ENCODE peak calls at places on chromosomes 11 and 22, in eight cellular contexts. One of them, this sample, is unnamed.

GRCh38 chr11:22976146-22976545 is 115.9 kb upstream of the CCDC179 start:
- DNase-seq in pancreas: peak; percentile 74
- DNase-seq in thoracic aorta: no peak
- DNase-seq in DND-41: peak; percentile 6
- DNase-seq in astrocyte of the cerebellum: no peak
- DNase-seq in bronchial epithelial cell: peak; percentile 91
- DNase-seq in WERI-Rb-1: no peak
- DNase-seq in GM12865: no peak
- DNase-seq in this sample: no peak

GRCh38 chr11:86904001-86904400 is 51.2 kb downstream of the FZD4 start:
- DNase-seq in pancreas: no peak
- DNase-seq in thoracic aorta: no peak
- DNase-seq in DND-41: no peak
- DNase-seq in astrocyte of the cerebellum: no peak
- DNase-seq in bronchial epithelial cell: peak; percentile 33
- DNase-seq in WERI-Rb-1: no peak
- DNase-seq in GM12865: no peak
- DNase-seq in this sample: no peak

GRCh38 chr11:134224710-134225662 is 515 bp downstream of the VPS26B start:
- DNase-seq in pancreas: peak; percentile 40
- DNase-seq in thoracic aorta: peak; percentile 22
- DNase-seq in DND-41: peak; percentile 77
- DNase-seq in astrocyte of the cerebellum: no peak
- DNase-seq in bronchial epithelial cell: peak; percentile 11
- DNase-seq in WERI-Rb-1: peak; percentile 58
- DNase-seq in GM12865: peak; percentile 58
- DNase-seq in this sample: no peak

GRCh38 chr11:440065-441042 is 1.5 kb downstream of the ANO9 start:
- DNase-seq in pancreas: no peak
- DNase-seq in thoracic aorta: no peak
- DNase-seq in DND-41: no peak
- DNase-seq in astrocyte of the cerebellum: no peak
- DNase-seq in bronchial epithelial cell: no peak
- DNase-seq in WERI-Rb-1: no peak
- DNase-seq in GM12865: peak; percentile 44
- DNase-seq in this sample: no peak

GRCh38 chr11:121723261-121723741 is 270.5 kb upstream of the SORL1-AS1 start:
- DNase-seq in pancreas: no peak
- DNase-seq in thoracic aorta: peak; percentile 15
- DNase-seq in DND-41: no peak
- DNase-seq in astrocyte of the cerebellum: peak; percentile 22
- DNase-seq in bronchial epithelial cell: no peak
- DNase-seq in WERI-Rb-1: no peak
- DNase-seq in GM12865: no peak
- DNase-seq in this sample: no peak

GRCh38 chr22:19959043-19959586 is 17.5 kb upstream of the TXNRD2 start:
- DNase-seq in pancreas: peak; percentile 86
- DNase-seq in thoracic aorta: peak; percentile 59
- DNase-seq in DND-41: no peak
- DNase-seq in astrocyte of the cerebellum: no peak
- DNase-seq in bronchial epithelial cell: peak; percentile 61
- DNase-seq in WERI-Rb-1: peak; percentile 62
- DNase-seq in GM12865: no peak
- DNase-seq in this sample: no peak

GRCh38 chr11:105274631-105275030 is 135.1 kb upstream of the CARD18 start:
- DNase-seq in pancreas: no peak
- DNase-seq in thoracic aorta: no peak
- DNase-seq in DND-41: no peak
- DNase-seq in astrocyte of the cerebellum: no peak
- DNase-seq in bronchial epithelial cell: no peak
- DNase-seq in WERI-Rb-1: no peak
- DNase-seq in GM12865: no peak
- DNase-seq in this sample: no peak

GRCh38 chr22:47678048-47678447 is 915.6 kb downstream of the TBC1D22A start:
- DNase-seq in pancreas: no peak
- DNase-seq in thoracic aorta: no peak
- DNase-seq in DND-41: no peak
- DNase-seq in astrocyte of the cerebellum: no peak
- DNase-seq in bronchial epithelial cell: no peak
- DNase-seq in WERI-Rb-1: no peak
- DNase-seq in GM12865: no peak
- DNase-seq in this sample: no peak

GRCh38 chr11:108865411-108865810 is 200.5 kb downstream of the DDX10 start:
- DNase-seq in pancreas: no peak
- DNase-seq in thoracic aorta: no peak
- DNase-seq in DND-41: no peak
- DNase-seq in astrocyte of the cerebellum: no peak
- DNase-seq in bronchial epithelial cell: no peak
- DNase-seq in WERI-Rb-1: no peak
- DNase-seq in GM12865: no peak
- DNase-seq in this sample: no peak

GRCh38 chr11:120577624-120578363 is 66.2 kb downstream of the GRIK4 start:
- DNase-seq in pancreas: no peak
- DNase-seq in thoracic aorta: no peak
- DNase-seq in DND-41: no peak
- DNase-seq in astrocyte of the cerebellum: no peak
- DNase-seq in bronchial epithelial cell: no peak
- DNase-seq in WERI-Rb-1: no peak
- DNase-seq in GM12865: no peak
- DNase-seq in this sample: no peak

GRCh38 chr11:111327908-111328624 is 29.7 kb downstream of the POU2AF3 start:
- DNase-seq in pancreas: peak; percentile 93
- DNase-seq in thoracic aorta: no peak
- DNase-seq in DND-41: no peak
- DNase-seq in astrocyte of the cerebellum: no peak
- DNase-seq in bronchial epithelial cell: peak; percentile 39
- DNase-seq in WERI-Rb-1: no peak
- DNase-seq in GM12865: no peak
- DNase-seq in this sample: no peak

GRCh38 chr11:65388731-65389130 is 2.3 kb downstream of the FRMD8 start:
- DNase-seq in pancreas: no peak
- DNase-seq in thoracic aorta: no peak
- DNase-seq in DND-41: no peak
- DNase-seq in astrocyte of the cerebellum: no peak
- DNase-seq in bronchial epithelial cell: no peak
- DNase-seq in WERI-Rb-1: no peak
- DNase-seq in GM12865: peak; percentile 34
- DNase-seq in this sample: no peak

GRCh38 chr22:16824718-16825687 is at the start of gene XKR3:
- DNase-seq in pancreas: no peak
- DNase-seq in thoracic aorta: no peak
- DNase-seq in DND-41: peak; percentile 45
- DNase-seq in astrocyte of the cerebellum: no peak
- DNase-seq in bronchial epithelial cell: no peak
- DNase-seq in WERI-Rb-1: no peak
- DNase-seq in GM12865: peak; percentile 21
- DNase-seq in this sample: no peak

GRCh38 chr11:76885390-76886097 is 24.8 kb downstream of the ACER3 start:
- DNase-seq in pancreas: no peak
- DNase-seq in thoracic aorta: no peak
- DNase-seq in DND-41: no peak
- DNase-seq in astrocyte of the cerebellum: peak; percentile 13
- DNase-seq in bronchial epithelial cell: peak; percentile 91
- DNase-seq in WERI-Rb-1: no peak
- DNase-seq in GM12865: peak; percentile 26
- DNase-seq in this sample: no peak

GRCh38 chr11:110295487-110296225 is 758 bp downstream of the RDX start:
- DNase-seq in pancreas: peak; percentile 58
- DNase-seq in thoracic aorta: no peak
- DNase-seq in DND-41: no peak
- DNase-seq in astrocyte of the cerebellum: no peak
- DNase-seq in bronchial epithelial cell: no peak
- DNase-seq in WERI-Rb-1: peak; percentile 44
- DNase-seq in GM12865: peak; percentile 90
- DNase-seq in this sample: no peak

DNA sequence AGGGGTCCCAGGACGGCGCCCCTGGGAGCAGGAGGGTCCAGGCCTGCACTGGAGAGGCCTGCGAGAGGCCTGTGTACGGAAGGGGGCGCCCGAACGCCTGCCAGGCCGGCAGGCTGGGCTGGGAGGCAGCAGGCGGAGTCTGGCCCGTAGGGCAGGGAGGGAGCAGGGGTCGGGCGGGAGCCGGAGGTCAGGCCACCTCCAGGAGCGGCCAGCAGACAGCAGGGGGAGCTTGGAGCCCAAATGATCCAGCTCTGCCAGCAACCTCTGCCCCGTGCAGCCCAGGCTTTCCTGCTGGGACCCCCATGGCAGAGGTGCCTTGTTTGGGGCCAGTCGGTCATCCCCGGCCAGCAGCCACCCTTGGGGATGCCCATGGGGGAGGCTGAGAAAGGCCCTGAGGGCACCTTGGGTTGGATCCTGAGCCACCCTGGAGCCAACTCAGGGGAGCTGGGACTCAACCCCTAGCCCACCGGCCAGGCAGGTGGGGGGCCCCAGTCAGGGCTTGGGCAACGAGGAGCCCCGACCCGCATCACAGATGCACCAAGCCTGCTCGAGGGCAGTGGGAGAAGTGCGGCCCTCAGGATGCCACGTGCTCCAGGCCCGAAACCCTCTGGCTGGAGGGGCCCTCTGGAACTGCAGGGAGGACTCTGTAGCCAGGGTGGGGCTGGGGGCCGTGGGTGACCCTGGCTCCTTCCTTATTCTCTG is 9.6 kb upstream of the SYT8 start:
- DNase-seq in pancreas: peak; percentile 80
- DNase-seq in thoracic aorta: no peak
- DNase-seq in DND-41: no peak
- DNase-seq in astrocyte of the cerebellum: no peak
- DNase-seq in bronchial epithelial cell: no peak
- DNase-seq in WERI-Rb-1: peak; percentile 70
- DNase-seq in GM12865: peak; percentile 58
- DNase-seq in this sample: no peak
- TF ChIP-seq CTCF in pancreas: peak; percentile 24
- TF ChIP-seq CTCF in thoracic aorta: peak; percentile 41
- TF ChIP-seq CTCF in DND-41: peak; percentile 16
- TF ChIP-seq CTCF in astrocyte of the cerebellum: peak; percentile 68
- TF ChIP-seq CTCF in bronchial epithelial cell: peak; percentile 71
- TF ChIP-seq CTCF in WERI-Rb-1: peak; percentile 87
- TF ChIP-seq CTCF in GM12865: peak; percentile 47
- TF ChIP-seq CTCF in this sample: no peak

GRCh38 chr11:2300936-2301630 is 635 bp downstream of the C11orf21 start:
- DNase-seq in pancreas: peak; percentile 13
- DNase-seq in thoracic aorta: no peak
- DNase-seq in DND-41: peak; percentile 3
- DNase-seq in astrocyte of the cerebellum: no peak
- DNase-seq in bronchial epithelial cell: no peak
- DNase-seq in WERI-Rb-1: peak; percentile 4
- DNase-seq in GM12865: no peak
- DNase-seq in this sample: no peak

GRCh38 chr11:2302844-2303626 is 1.2 kb downstream of the TSPAN32 start:
- DNase-seq in pancreas: peak; percentile 30
- DNase-seq in thoracic aorta: no peak
- DNase-seq in DND-41: no peak
- DNase-seq in astrocyte of the cerebellum: no peak
- DNase-seq in bronchial epithelial cell: no peak
- DNase-seq in WERI-Rb-1: peak; percentile 4
- DNase-seq in GM12865: no peak
- DNase-seq in this sample: no peak

GRCh38 chr11:2300290-2300935 is 1.3 kb downstream of the C11orf21 start:
- DNase-seq in pancreas: peak; percentile 14
- DNase-seq in thoracic aorta: no peak
- DNase-seq in DND-41: peak; percentile 6
- DNase-seq in astrocyte of the cerebellum: no peak
- DNase-seq in bronchial epithelial cell: no peak
- DNase-seq in WERI-Rb-1: peak; percentile 5
- DNase-seq in GM12865: no peak
- DNase-seq in this sample: no peak

GRCh38 chr11:2302280-2302843 is 549 bp downstream of the TSPAN32 start:
- DNase-seq in pancreas: peak; percentile 15
- DNase-seq in thoracic aorta: no peak
- DNase-seq in DND-41: no peak
- DNase-seq in astrocyte of the cerebellum: no peak
- DNase-seq in bronchial epithelial cell: no peak
- DNase-seq in WERI-Rb-1: peak; percentile 10
- DNase-seq in GM12865: no peak
- DNase-seq in this sample: no peak

GRCh38 chr11:2301631-2302272 is at the start of the genes C11orf21 and TSPAN32:
- DNase-seq in pancreas: peak; percentile 38
- DNase-seq in thoracic aorta: no peak
- DNase-seq in DND-41: no peak
- DNase-seq in astrocyte of the cerebellum: no peak
- DNase-seq in bronchial epithelial cell: no peak
- DNase-seq in WERI-Rb-1: peak; percentile 5
- DNase-seq in GM12865: peak; percentile 10
- DNase-seq in this sample: no peak
- H3K4me3 ChIP-seq in pancreas: no peak within 1 kb of the TSS
- H3K4me3 ChIP-seq in thoracic aorta: peak within 1 kb of the TSS; percentile 48
- H3K4me3 ChIP-seq in DND-41: no peak within 1 kb of the TSS
- H3K4me3 ChIP-seq in astrocyte of the cerebellum: no peak within 1 kb of the TSS
- H3K4me3 ChIP-seq in bronchial epithelial cell: no peak within 1 kb of the TSS
- H3K4me3 ChIP-seq in WERI-Rb-1: no peak within 1 kb of the TSS
- H3K4me3 ChIP-seq in GM12865: no peak within 1 kb of the TSS
- H3K4me3 ChIP-seq in this sample: no peak within 1 kb of the TSS

DNA sequence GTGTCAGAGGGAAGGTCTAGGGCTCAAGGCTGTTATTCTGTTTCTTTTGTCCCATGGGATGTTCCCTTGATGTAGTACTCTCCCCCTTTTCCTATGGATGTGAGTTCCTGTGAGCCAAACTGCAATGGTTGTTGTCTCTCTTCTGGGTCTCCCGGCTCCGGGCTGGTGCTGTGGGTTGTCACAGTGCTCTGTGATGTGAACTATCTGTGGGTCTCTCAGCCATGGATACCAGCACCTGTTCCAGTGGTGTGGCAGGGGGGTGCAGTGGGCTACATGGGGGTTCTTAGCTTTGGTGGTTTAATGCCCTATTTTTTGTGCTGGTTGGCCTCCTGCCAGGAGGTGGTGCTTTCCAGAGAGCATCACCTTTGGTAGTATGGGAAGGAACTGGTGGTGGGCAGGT is 941.1 kb downstream of the KCNA4 start:
- DNase-seq in pancreas: no peak
- DNase-seq in thoracic aorta: no peak
- DNase-seq in DND-41: no peak
- DNase-seq in astrocyte of the cerebellum: no peak
- DNase-seq in bronchial epithelial cell: no peak
- DNase-seq in WERI-Rb-1: no peak
- DNase-seq in GM12865: no peak
- DNase-seq in this sample: no peak
- TF ChIP-seq CTCF in pancreas: no peak
- TF ChIP-seq CTCF in thoracic aorta: no peak
- TF ChIP-seq CTCF in DND-41: no peak
- TF ChIP-seq CTCF in astrocyte of the cerebellum: no peak
- TF ChIP-seq CTCF in bronchial epithelial cell: no peak
- TF ChIP-seq CTCF in WERI-Rb-1: no peak
- TF ChIP-seq CTCF in GM12865: no peak
- TF ChIP-seq CTCF in this sample: no peak

DNA sequence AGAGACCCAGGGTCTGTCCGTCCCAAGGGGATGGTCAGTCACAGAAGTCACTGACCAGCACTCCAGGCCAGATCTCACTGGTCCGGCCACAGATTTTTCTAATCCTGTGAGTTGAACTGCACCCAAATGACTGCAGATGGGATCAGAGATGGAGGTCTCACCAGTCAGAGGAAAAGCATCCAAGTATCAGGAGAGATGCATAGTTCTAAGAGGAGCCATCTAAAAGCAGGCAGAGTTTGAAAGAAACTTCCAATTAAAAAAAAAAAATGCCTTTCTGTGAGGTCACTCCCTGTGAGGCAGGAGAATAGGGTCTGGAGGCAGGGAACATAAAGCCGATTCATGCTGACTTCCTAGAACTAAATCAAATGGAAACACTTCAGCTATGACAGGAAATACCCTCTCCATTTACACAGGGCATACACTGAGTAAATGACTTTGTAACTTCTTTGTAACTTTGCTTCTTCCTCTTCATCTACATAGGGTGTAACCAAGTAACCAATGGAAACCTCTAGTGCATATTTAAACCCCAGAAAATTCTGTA is 144.4 kb downstream of the CCDC34 start:
- DNase-seq in pancreas: no peak
- DNase-seq in thoracic aorta: no peak
- DNase-seq in DND-41: no peak
- DNase-seq in astrocyte of the cerebellum: peak; percentile 93
- DNase-seq in bronchial epithelial cell: peak; percentile 65
- DNase-seq in WERI-Rb-1: no peak
- DNase-seq in GM12865: no peak
- DNase-seq in this sample: peak; percentile 93
- H3K4me3 ChIP-seq in pancreas: no peak overlapping the region
- H3K4me3 ChIP-seq in thoracic aorta: no peak overlapping the region
- H3K4me3 ChIP-seq in DND-41: no peak overlapping the region
- H3K4me3 ChIP-seq in astrocyte of the cerebellum: no peak overlapping the region
- H3K4me3 ChIP-seq in bronchial epithelial cell: no peak overlapping the region
- H3K4me3 ChIP-seq in WERI-Rb-1: no peak overlapping the region
- H3K4me3 ChIP-seq in GM12865: no peak overlapping the region
- H3K4me3 ChIP-seq in this sample: no peak overlapping the region

This sample was measured in AG09309.